ENCODE peak calls at places on chromosomes 16 and 17, in four cellular contexts. F is HepG2, C is HCT116, G is H1. A is an unnamed sample.

GRCh38 chr16:31105677-31106213 is 2.4 kb upstream of the BCKDK start:
- DNase-seq in F (peak; percentile 79), C (no peak), G (peak; percentile 100), A (no peak)

GRCh38 chr16:81627729-81628128 is 151.4 kb upstream of the PLCG2 start:
- DNase-seq in F (no peak), C (no peak), G (no peak), A (no peak)

GRCh38 chr17:74149597-74150427 is 53.7 kb upstream of the RPL38 start:
- DNase-seq in F (no peak), C (no peak), G (peak; percentile 40), A (no peak)

GRCh38 chr17:4938069-4938491 is 1.8 kb downstream of the SLC25A11 start:
- DNase-seq in F (no peak), C (no peak), G (no peak), A (no peak)

GRCh38 chr17:42804918-42805367 is 6.3 kb downstream of the CNTD1 start:
- DNase-seq in F (peak; percentile 86), C (no peak), G (no peak), A (peak; percentile 97)

GRCh38 chr16:8972843-8973586 is 9.3 kb upstream of the USP7 start:
- DNase-seq in F (no peak), C (no peak), G (no peak), A (no peak)

GRCh38 chr17:76485569-76485968 is 15.7 kb downstream of the RHBDF2 start:
- DNase-seq in F (no peak), C (no peak), G (no peak), A (no peak)

GRCh38 chr16:81537721-81538561 is 93.3 kb downstream of the CMIP start:
- DNase-seq in F (no peak), C (no peak), G (no peak), A (no peak)

GRCh38 chr17:27793168-27793905 is 7.0 kb downstream of the NOS2 start:
- DNase-seq in F (no peak), C (no peak), G (peak; percentile 67), A (no peak)

GRCh38 chr16:81415757-81416156 is 28.9 kb upstream of the CMIP start:
- DNase-seq in F (no peak), C (no peak), G (no peak), A (no peak)

GRCh38 chr17:44794699-44795413 is 35.2 kb downstream of the GJC1 start:
- DNase-seq in F (no peak), C (peak; percentile 73), G (no peak), A (no peak)

GRCh38 chr17:57861737-57862409 is 12.0 kb upstream of the MRPS23 start:
- DNase-seq in F (peak; percentile 54), C (no peak), G (peak; percentile 70), A (no peak)

GRCh38 chr17:29384901-29385300 is 5.3 kb upstream of the TAOK1 start:
- DNase-seq in F (no peak), C (no peak), G (no peak), A (no peak)

GRCh38 chr16:31477220-31478216 is 5.4 kb upstream of the SLC5A2 start:
- DNase-seq in F (peak; percentile 93), C (no peak), G (peak; percentile 86), A (peak; percentile 93)

GRCh38 chr16:46859719-46860152 is 24.4 kb upstream of the GPT2 start:
- DNase-seq in F (peak; percentile 82), C (peak; percentile 83), G (no peak), A (no peak)

GRCh38 chr16:50202926-50203624 is 50.0 kb downstream of the TENT4B start:
- DNase-seq in F (peak; percentile 92), C (peak; percentile 62), G (no peak), A (peak; percentile 18)

GRCh38 chr16:59543641-59544040 is 809.5 kb upstream of the GOT2 start:
- DNase-seq in F (no peak), C (no peak), G (no peak), A (no peak)

GRCh38 chr16:57818377-57819055 is 16.2 kb upstream of the KIFC3 start:
- DNase-seq in F (no peak), C (no peak), G (no peak), A (peak; percentile 90)

GRCh38 chr17:49977463-49978389 is 8.7 kb downstream of the DLX4 start:
- DNase-seq in F (no peak), C (no peak), G (no peak), A (no peak)

GRCh38 chr17:6241996-6242395 is 171.8 kb downstream of the WSCD1 start:
- DNase-seq in F (no peak), C (no peak), G (no peak), A (no peak)

GRCh38 chr16:79628501-79628975 is 28.0 kb upstream of the MAF start:
- DNase-seq in F (no peak), C (no peak), G (no peak), A (no peak)

GRCh38 chr16:9055661-9056060 is 35.8 kb upstream of the HAPSTR1 start:
- DNase-seq in F (peak; percentile 39), C (no peak), G (no peak), A (no peak)

GRCh38 chr17:65078441-65079160 is 22.1 kb upstream of the GNA13 start:
- DNase-seq in F (no peak), C (no peak), G (no peak), A (no peak)

GRCh38 chr16:70589998-70590471 is 56.3 kb upstream of the IL34 start:
- DNase-seq in F (no peak), C (no peak), G (no peak), A (no peak)

GRCh38 chr17:31522987-31523495 is 131.6 kb downstream of the RAB11FIP4 start:
- DNase-seq in F (no peak), C (no peak), G (no peak), A (no peak)

GRCh38 chr17:67520282-67520906 is 143.3 kb downstream of the PITPNC1 start:
- DNase-seq in F (no peak), C (no peak), G (no peak), A (no peak)

GRCh38 chr17:32546031-32546444 is 59.2 kb downstream of the CDK5R1 start:
- DNase-seq in F (no peak), C (no peak), G (peak; percentile 58), A (no peak)

GRCh38 chr17:76523084-76524037 is 14.1 kb downstream of the CYGB start:
- DNase-seq in F (peak; percentile 53), C (peak; percentile 58), G (peak; percentile 96), A (peak; percentile 88)

GRCh38 chr17:75588546-75589016 is 981 bp downstream of the MYO15B start:
- DNase-seq in F (no peak), C (no peak), G (no peak), A (peak; percentile 30)

GRCh38 chr17:42180922-42181850 is at the start of gene KCNH4:
- DNase-seq in F (peak; percentile 39), C (peak; percentile 34), G (peak; percentile 92), A (peak; percentile 64)

GRCh38 chr17:65243838-65244237 is 106.7 kb downstream of the RGS9 start:
- DNase-seq in F (no peak), C (peak; percentile 86), G (no peak), A (no peak)

GRCh38 chr16:6122401-6122800 is 1024.8 kb upstream of the EEF2KMT start:
- DNase-seq in F (no peak), C (no peak), G (no peak), A (no peak)

GRCh38 chr17:9148908-9149536 is 127.7 kb downstream of the NTN1 start:
- DNase-seq in F (no peak), C (no peak), G (no peak), A (no peak)

GRCh38 chr17:9150407-9151090 is 129.2 kb downstream of the NTN1 start:
- DNase-seq in F (no peak), C (no peak), G (no peak), A (no peak)

GRCh38 chr17:9146064-9146463 is 124.8 kb downstream of the NTN1 start:
- DNase-seq in F (no peak), C (no peak), G (no peak), A (no peak)

DNA sequence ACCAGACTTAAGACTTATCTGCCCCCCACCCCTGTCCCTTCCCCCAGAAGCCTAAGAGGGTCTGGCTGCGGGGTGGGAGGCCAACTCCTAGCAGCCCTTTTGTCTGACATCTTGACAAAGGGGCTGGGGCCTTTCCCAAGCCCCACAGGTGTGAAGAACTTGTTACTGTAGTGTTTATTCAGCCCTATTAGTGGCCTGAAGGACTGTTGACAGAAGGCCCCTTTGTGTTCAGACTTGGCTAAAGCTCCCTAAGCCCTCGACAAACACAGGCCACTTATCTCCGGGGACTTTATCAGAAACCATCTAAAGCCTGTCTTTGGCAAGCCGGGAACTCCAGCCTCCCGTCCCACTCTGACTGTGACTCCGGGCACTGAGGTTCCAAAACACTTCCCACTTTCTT is 129.8 kb downstream of the NTN1 start:
- DNase-seq in F (peak; percentile 77), C (no peak), G (no peak), A (no peak)
- TF ChIP-seq JUND in F (no peak), C (no peak), G (no peak), A (no peak)

DNA sequence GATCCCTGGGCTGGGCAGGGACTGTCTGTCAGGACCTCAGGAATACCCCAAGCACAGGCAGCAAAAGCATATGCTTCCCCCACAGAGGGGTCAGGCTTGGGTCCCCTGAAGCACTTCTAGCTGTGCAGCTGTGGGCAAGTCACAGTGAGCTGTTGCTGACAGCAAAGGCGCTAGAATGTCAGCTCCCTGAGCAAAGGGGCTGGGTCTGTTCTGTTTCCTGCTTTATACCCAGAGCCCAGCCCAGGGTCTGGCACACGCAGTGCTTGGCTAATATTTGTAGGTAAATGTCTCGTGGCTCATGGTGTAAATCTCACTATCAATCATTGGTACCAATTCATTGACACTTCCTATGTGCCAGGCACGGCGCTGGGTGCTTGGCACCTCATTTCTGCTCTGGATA is 16.6 kb upstream of the MPRIP start:
- DNase-seq in F (no peak), C (no peak), G (no peak), A (no peak)
- TF ChIP-seq JUND in F (no peak), C (no peak), G (no peak), A (no peak)

GRCh38 chr16:67720236-67720635 is 1.1 kb upstream of the GFOD2 start:
- DNase-seq in F (no peak), C (no peak), G (no peak), A (no peak)

GRCh38 chr16:67723151-67723915 is 4.2 kb upstream of the GFOD2 start:
- DNase-seq in F (no peak), C (no peak), G (no peak), A (peak; percentile 39)

GRCh38 chr16:67719048-67719777 is at the start of gene GFOD2:
- DNase-seq in F (peak; percentile 91), C (peak; percentile 86), G (peak; percentile 100), A (peak; percentile 99)

GRCh38 chr16:67718668-67719047 is 458 bp downstream of the GFOD2 start:
- DNase-seq in F (no peak), C (no peak), G (no peak), A (no peak)

DNA sequence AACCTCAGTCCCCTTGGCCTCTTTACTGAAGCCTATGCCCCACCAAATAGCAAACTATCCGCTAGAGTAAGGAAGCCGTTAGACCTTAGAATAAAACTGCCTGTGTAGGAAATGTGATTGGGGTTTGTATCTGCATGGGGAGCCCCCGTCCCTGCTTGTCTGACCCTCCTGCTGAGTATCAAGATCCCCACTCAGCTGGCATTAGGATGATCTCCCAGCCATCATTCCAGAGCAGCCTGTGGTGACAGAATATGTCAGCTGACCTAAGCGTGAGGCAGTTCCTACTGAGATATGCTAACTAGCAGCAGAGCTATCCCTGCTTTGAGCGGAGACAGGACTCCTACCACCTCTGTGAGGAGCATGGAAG is 645 bp upstream of the GFOD2 start:
- DNase-seq in F (peak; percentile 48), C (no peak), G (no peak), A (no peak)
- TF ChIP-seq JUND in F (no peak), C (no peak), G (no peak), A (no peak)

GRCh38 chr16:17283022-17283421 is 187.7 kb downstream of the XYLT1 start:
- DNase-seq in F (no peak), C (no peak), G (no peak), A (no peak)
- TF ChIP-seq JUND in F (no peak), C (no peak), G (no peak), A (no peak)